ENCODE peak calls at places on chromosomes 16 and 17, in five cellular contexts. X is cardiac muscle cell; W is CD8-positive, alpha-beta memory T cell; Y is HS-5; D is NCI-H446 treated with DMSO at 0.1 percent for 48 hours. N is an unnamed sample.

GRCh38 chr16:50521246-50521900 is 26.8 kb upstream of the NKD1 start:
- DNase-seq in W (no peak), D (no peak), Y (no peak), X (no peak), N (no peak)

GRCh38 chr17:58368860-58369213 is 16.8 kb upstream of the SUPT4H1 start:
- DNase-seq in X (no peak), W (no peak), D (no peak), Y (no peak), N (no peak)

GRCh38 chr16:29126057-29126494 is 141.2 kb downstream of the LAT start:
- DNase-seq in Y (no peak), D (no peak), X (no peak), W (no peak), N (no peak)

GRCh38 chr17:44059101-44059892 is 7.2 kb downstream of the LSM12 start:
- DNase-seq in X (no peak), Y (no peak), D (no peak), W (no peak), N (no peak)

GRCh38 chr17:28745777-28746473 is 2.1 kb downstream of the TRAF4 start:
- DNase-seq in D (no peak), Y (no peak), W (no peak), X (no peak), N (no peak)

GRCh38 chr16:89039756-89040155 is 53.9 kb upstream of the ACSF3 start:
- DNase-seq in Y (no peak), D (no peak), W (no peak), X (no peak), N (no peak)

GRCh38 chr17:50043290-50044148 is 12.4 kb upstream of the ITGA3 start:
- DNase-seq in Y (no peak), D (no peak), W (peak), X (no peak), N (no peak)

GRCh38 chr17:33572615-33573014 is 279.5 kb upstream of the ASIC2 start:
- DNase-seq in W (no peak), X (peak), D (no peak), Y (no peak), N (no peak)

GRCh38 chr17:19250421-19251141 is 13.4 kb downstream of the EPN2 start:
- DNase-seq in Y (no peak), D (peak), X (no peak), W (no peak), N (peak)